ENCODE peak calls at places on chromosomes 13 and 19, in four cellular contexts. N, K, O and D are unnamed samples.

GRCh38 chr13:32323912-32324311 is 8.6 kb downstream of the BRCA2 start:
- DNase-seq in N (peak; percentile 74), K (no peak), O (no peak), D (peak; percentile 78)

GRCh38 chr13:52348081-52348480 is 57.9 kb downstream of the THSD1 start:
- DNase-seq in N (peak; percentile 94), K (no peak), O (no peak), D (peak; percentile 88)

GRCh38 chr19:35318679-35319448 is 10.1 kb upstream of the CD22 start:
- DNase-seq in N (peak; percentile 82), K (no peak), O (no peak), D (peak; percentile 71)

GRCh38 chr13:73335226-73335625 is 276.4 kb downstream of the KLF5 start:
- DNase-seq in N (peak; percentile 87), K (no peak), O (no peak), D (peak; percentile 65)

GRCh38 chr13:41970022-41970421 is 9.1 kb upstream of the VWA8 start:
- DNase-seq in N (no peak), K (no peak), O (no peak), D (no peak)

GRCh38 chr19:6065685-6066365 is 44.5 kb downstream of the RFX2 start:
- DNase-seq in N (peak; percentile 46), K (no peak), O (peak; percentile 16), D (peak; percentile 30)

GRCh38 chr13:101681834-101682233 is 229.4 kb downstream of the ITGBL1 start:
- DNase-seq in N (peak; percentile 50), K (no peak), O (no peak), D (peak; percentile 28)

GRCh38 chr13:32905063-32905863 is 111.0 kb upstream of the KL start:
- DNase-seq in N (no peak), K (no peak), O (no peak), D (peak; percentile 3)

GRCh38 chr19:43561144-43561970 is 14.0 kb downstream of the XRCC1 start:
- DNase-seq in N (no peak), K (no peak), O (no peak), D (no peak)